ENCODE peak calls at places on chromosomes 6 and 20, in seven cellular contexts. S is neural progenitor cell; U is PC-9; P is fibroblast of lung; Y is CD4-positive, alpha-beta memory T cell; W is GM23248; G is naive thymus-derived CD4-positive, alpha-beta T cell. F is an unnamed sample. For H3K27me3, the result is how much of the 10 kb centered on the place peaks cover.

GRCh38 chr6:101832371-101832770 is 438.9 kb downstream of the GRIK2 start:
- DNase-seq in U (no peak), S (no peak), P (no peak), W (no peak), G (no peak), Y (no peak), F (no peak)

GRCh38 chr6:16251706-16252105 is 13.3 kb downstream of the GMPR start:
- DNase-seq in U (no peak), P (no peak), G (no peak), W (no peak), S (no peak), Y (no peak), F (no peak)

GRCh38 chr20:10487354-10488115 is 52.4 kb downstream of the SLX4IP start:
- DNase-seq in U (no peak), W (peak), G (no peak), P (peak), Y (no peak), S (no peak), F (no peak)

GRCh38 chr6:43243649-43244321 is 504 bp downstream of the TTBK1 start:
- DNase-seq in P (no peak), G (no peak), Y (no peak), W (no peak), S (no peak), U (no peak), F (no peak)

GRCh38 chr6:1310628-1311399 is 1.1 kb upstream of the FOXQ1 start:
- DNase-seq in G (no peak), U (peak), P (no peak), Y (no peak), W (peak), S (peak), F (no peak)

GRCh38 chr6:63507096-63507495 is 65.2 kb upstream of the LOC128125822 start:
- DNase-seq in P (no peak), G (no peak), U (no peak), Y (no peak), S (no peak), W (no peak), F (no peak)

GRCh38 chr20:45752747-45753146 is 30.6 kb downstream of the SPINT4 start:
- DNase-seq in S (no peak), U (no peak), Y (no peak), W (peak), G (no peak), P (no peak), F (no peak)

GRCh38 chr20:63238491-63239126 is 2.9 kb downstream of the BIRC7 start:
- DNase-seq in W (no peak), P (no peak), S (no peak), Y (no peak), G (no peak), U (no peak), F (no peak)

GRCh38 chr20:31924561-31924960 is 27.3 kb downstream of the PDRG1 start:
- DNase-seq in U (no peak), G (no peak), P (no peak), Y (no peak), S (no peak), W (no peak), F (no peak)

GRCh38 chr6:151690303-151690702 is 117.2 kb upstream of the ESR1 start:
- DNase-seq in P (no peak), G (peak), U (no peak), Y (no peak), W (peak), S (no peak), F (no peak)

GRCh38 chr6:158388727-158389126 is 76.5 kb downstream of the TULP4 start:
- DNase-seq in W (no peak), G (no peak), S (no peak), P (no peak), Y (no peak), U (no peak), F (no peak)

GRCh38 chr6:11279213-11279780 is 46.8 kb upstream of the NEDD9 start:
- DNase-seq in U (no peak), W (peak), P (peak), S (no peak), Y (no peak), G (no peak), F (no peak)

GRCh38 chr6:75217203-75217602 is 11.3 kb upstream of the COL12A1 start:
- DNase-seq in W (peak), P (peak), G (no peak), U (no peak), Y (no peak), S (no peak), F (no peak)

GRCh38 chr6:43965628-43966373 is 161.5 kb downstream of the MRPL14 start:
- DNase-seq in U (no peak), G (no peak), Y (no peak), W (no peak), P (no peak), S (no peak), F (no peak)

GRCh38 chr6:166434336-166434735 is 51.6 kb upstream of the MPC1 start:
- DNase-seq in P (no peak), Y (no peak), U (no peak), W (no peak), S (no peak), G (no peak), F (no peak)

GRCh38 chr6:166498228-166498627 is 88.2 kb downstream of the RAMACL start:
- DNase-seq in Y (no peak), G (no peak), W (no peak), S (no peak), U (no peak), P (no peak), F (no peak)

GRCh38 chr6:71675386-71675785 is 211.0 kb upstream of the RIMS1 start:
- DNase-seq in S (no peak), W (no peak), U (no peak), Y (no peak), P (no peak), G (no peak), F (no peak)

GRCh38 chr6:40642190-40642589 is 55.0 kb upstream of the LRFN2 start:
- DNase-seq in P (no peak), W (no peak), U (no peak), S (no peak), Y (no peak), G (no peak), F (no peak)

GRCh38 chr20:57759724-57760123 is 49.9 kb upstream of the PMEPA1 start:
- DNase-seq in P (no peak), S (peak), G (no peak), U (no peak), W (no peak), Y (no peak), F (no peak)

GRCh38 chr20:57762531-57763234 is 52.9 kb upstream of the PMEPA1 start:
- DNase-seq in G (no peak), S (no peak), Y (no peak), W (no peak), U (no peak), P (no peak), F (no peak)

GRCh38 chr20:57761413-57761734 is 51.6 kb upstream of the PMEPA1 start:
- DNase-seq in G (no peak), P (no peak), Y (no peak), W (no peak), U (no peak), S (no peak), F (no peak)

GRCh38 chr20:57760698-57761412 is 51.0 kb upstream of the PMEPA1 start:
- DNase-seq in G (no peak), W (no peak), Y (no peak), U (peak), P (no peak), S (no peak), F (no peak)

GRCh38 chr20:57763235-57763595 is 53.4 kb upstream of the PMEPA1 start:
- DNase-seq in Y (no peak), U (no peak), G (no peak), P (no peak), S (no peak), W (no peak), F (no peak)
- H3K27me3 ChIP-seq in Y (under half), U (under half), G (under half), P (under half), S (under half), W (under half), F (under half)

GRCh38 chr6:87968435-87969278 is 79.0 kb upstream of the SPACA1 start:
- DNase-seq in U (no peak), S (peak), W (peak), P (peak), Y (no peak), G (no peak), F (peak)
- H3K27me3 ChIP-seq in U (under half), S (under half), W (under half), P (under half), Y (under half), G (under half), F (under half)

GRCh38 chr6:130354322-130354721 is 11.5 kb upstream of the TMEM200A start:
- DNase-seq in P (no peak), S (no peak), G (no peak), U (no peak), W (no peak), Y (no peak), F (no peak)
- H3K27me3 ChIP-seq in P (under half), S (under half), G (under half), U (under half), W (under half), Y (under half), F (under half)

GRCh38 chr6:33168202-33168601 is 24.1 kb downstream of the COL11A2 start:
- DNase-seq in G (no peak), P (no peak), W (no peak), U (no peak), Y (no peak), S (no peak), F (no peak)

GRCh38 chr6:33169286-33170175 is 22.7 kb downstream of the COL11A2 start:
- DNase-seq in U (no peak), P (no peak), G (no peak), Y (no peak), W (no peak), S (no peak), F (no peak)

GRCh38 chr6:33170176-33171095 is 21.8 kb downstream of the COL11A2 start:
- DNase-seq in G (no peak), S (no peak), W (peak), U (no peak), Y (no peak), P (no peak), F (no peak)

GRCh38 chr6:33167374-33168148 is 24.7 kb downstream of the COL11A2 start:
- DNase-seq in P (no peak), Y (no peak), U (no peak), S (no peak), W (no peak), G (no peak), F (no peak)

DNA sequence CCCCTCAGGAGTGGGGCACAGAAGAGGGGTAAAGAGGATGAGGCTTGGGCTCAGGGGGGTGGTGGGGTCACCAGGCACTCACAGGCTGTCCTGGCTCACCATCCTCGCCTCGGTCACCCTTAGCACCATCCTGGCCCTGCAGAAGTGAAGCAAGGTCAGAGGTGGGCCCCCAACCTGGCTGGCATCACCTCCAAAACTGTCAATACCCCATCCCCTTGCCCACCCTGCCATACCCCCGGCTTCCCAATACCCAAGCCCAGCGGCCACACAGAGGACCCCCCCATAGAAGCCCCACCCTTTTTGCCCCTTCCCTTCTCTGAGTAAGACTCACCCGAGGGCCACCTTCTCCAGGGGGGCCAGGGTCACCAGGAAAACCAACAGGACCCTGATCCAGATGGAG is 23.6 kb downstream of the COL11A2 start:
- DNase-seq in G (no peak), U (no peak), Y (no peak), S (no peak), W (no peak), P (no peak), F (no peak)
- H3K27me3 ChIP-seq in G (under half), U (under half), Y (under half), S (under half), W (under half), P (under half), F (under half)

F was measured in HAP-1.